ENCODE peak calls at places on chromosomes 12 and 14, in eight cellular contexts. K is brain microvascular endothelial cell, B is GM06990, F is AG10803, C is kidney epithelial cell, L is pancreas, X is heart left ventricle, A is MM.1S. W is an unnamed sample.

GRCh38 chr12:42741771-42742510 is 152.4 kb upstream of the PRICKLE1 start:
- DNase-seq in X (no peak), F (peak; percentile 69), A (no peak), L (no peak), K (peak; percentile 75), B (no peak), C (peak; percentile 45), W (peak; percentile 82)

GRCh38 chr12:24363177-24363754 is 413.8 kb upstream of the SOX5 start:
- DNase-seq in F (no peak), K (no peak), B (no peak), L (no peak), X (no peak), C (no peak), A (no peak), W (no peak)

GRCh38 chr12:119780786-119781434 is 96.2 kb downstream of the CIT start:
- DNase-seq in L (no peak), C (peak; percentile 29), F (peak; percentile 44), B (no peak), A (no peak), K (peak; percentile 33), X (no peak), W (peak; percentile 56)

GRCh38 chr12:65384240-65384639 is 105.8 kb downstream of the MSRB3 start:
- DNase-seq in L (no peak), B (no peak), K (no peak), X (no peak), C (no peak), F (no peak), A (peak; percentile 53), W (no peak)

GRCh38 chr12:51048601-51049369 is 658 bp downstream of the LETMD1 start:
- DNase-seq in B (no peak), F (no peak), L (no peak), X (no peak), K (no peak), C (no peak), A (peak; percentile 71), W (no peak)

GRCh38 chr12:51592034-51592705 is 1.1 kb downstream of the SCN8A start:
- DNase-seq in X (no peak), B (no peak), L (no peak), C (no peak), K (no peak), F (peak; percentile 91), A (no peak), W (peak; percentile 16)

GRCh38 chr12:186006-186625 is 27.8 kb downstream of the SLC6A12 start:
- DNase-seq in B (no peak), L (peak; percentile 17), K (no peak), A (no peak), F (no peak), C (no peak), X (no peak), W (no peak)

GRCh38 chr14:74697976-74698375 is 14.9 kb downstream of the AREL1 start:
- DNase-seq in B (no peak), A (no peak), X (no peak), L (no peak), K (no peak), F (no peak), C (no peak), W (no peak)

GRCh38 chr14:96502621-96503251 is 554 bp downstream of the PAPOLA start:
- DNase-seq in X (peak; percentile 65), B (no peak), L (peak; percentile 85), K (peak; percentile 29), A (peak; percentile 8), C (no peak), F (peak; percentile 20), W (peak; percentile 22)

GRCh38 chr12:53066594-53066978 is 12.6 kb downstream of the SPRYD3 start:
- DNase-seq in B (no peak), A (no peak), K (no peak), L (no peak), C (no peak), F (no peak), X (no peak), W (no peak)

GRCh38 chr12:2547273-2548044 is 247.3 kb upstream of the FKBP4 start:
- DNase-seq in A (no peak), X (no peak), F (no peak), L (no peak), B (no peak), K (no peak), C (no peak), W (no peak)

GRCh38 chr12:48995061-48995879 is 3.9 kb downstream of the DDN start:
- DNase-seq in F (peak; percentile 75), L (peak; percentile 92), A (peak; percentile 44), X (peak; percentile 76), K (peak; percentile 78), B (peak; percentile 53), C (peak; percentile 32), W (peak; percentile 70)

GRCh38 chr14:89773644-89774316 is 180.8 kb downstream of the EFCAB11 start:
- DNase-seq in L (no peak), X (no peak), A (peak; percentile 90), K (peak; percentile 50), C (peak; percentile 9), F (no peak), B (peak; percentile 83), W (peak; percentile 20)

GRCh38 chr14:89775161-89775560 is 179.4 kb downstream of the EFCAB11 start:
- DNase-seq in X (no peak), A (no peak), F (no peak), B (no peak), C (no peak), K (no peak), L (no peak), W (no peak)

GRCh38 chr14:89767861-89768268 is 186.7 kb downstream of the EFCAB11 start:
- DNase-seq in B (peak; percentile 73), F (peak; percentile 53), C (peak; percentile 9), L (no peak), A (peak; percentile 70), X (peak; percentile 20), K (peak; percentile 51), W (peak; percentile 57)

GRCh38 chr14:89771251-89771650 is 183.3 kb downstream of the EFCAB11 start:
- DNase-seq in L (no peak), X (no peak), A (no peak), F (no peak), C (no peak), B (no peak), K (peak; percentile 4), W (peak; percentile 20)

GRCh38 chr14:89773151-89773550 is 181.4 kb downstream of the EFCAB11 start:
- DNase-seq in B (peak; percentile 59), C (no peak), K (no peak), F (no peak), X (no peak), A (peak; percentile 61), L (no peak), W (no peak)
- H3K4me3 ChIP-seq in B (no peak overlapping the region), C (no peak overlapping the region), K (no peak overlapping the region), F (no peak overlapping the region), X (no peak overlapping the region), A (peak overlapping the region; percentile 7), L (no peak overlapping the region), W (no peak overlapping the region)

GRCh38 chr12:126139355-126139754 is 1074.1 kb downstream of the AACS start:
- DNase-seq in B (no peak), K (no peak), L (no peak), C (no peak), A (no peak), F (no peak), X (no peak), W (no peak)
- TF ChIP-seq CTCF in B (no peak), K (peak; percentile 20), L (no peak), C (no peak), A (peak; percentile 3), F (no peak), X (no peak), W (peak; percentile 5)

DNA sequence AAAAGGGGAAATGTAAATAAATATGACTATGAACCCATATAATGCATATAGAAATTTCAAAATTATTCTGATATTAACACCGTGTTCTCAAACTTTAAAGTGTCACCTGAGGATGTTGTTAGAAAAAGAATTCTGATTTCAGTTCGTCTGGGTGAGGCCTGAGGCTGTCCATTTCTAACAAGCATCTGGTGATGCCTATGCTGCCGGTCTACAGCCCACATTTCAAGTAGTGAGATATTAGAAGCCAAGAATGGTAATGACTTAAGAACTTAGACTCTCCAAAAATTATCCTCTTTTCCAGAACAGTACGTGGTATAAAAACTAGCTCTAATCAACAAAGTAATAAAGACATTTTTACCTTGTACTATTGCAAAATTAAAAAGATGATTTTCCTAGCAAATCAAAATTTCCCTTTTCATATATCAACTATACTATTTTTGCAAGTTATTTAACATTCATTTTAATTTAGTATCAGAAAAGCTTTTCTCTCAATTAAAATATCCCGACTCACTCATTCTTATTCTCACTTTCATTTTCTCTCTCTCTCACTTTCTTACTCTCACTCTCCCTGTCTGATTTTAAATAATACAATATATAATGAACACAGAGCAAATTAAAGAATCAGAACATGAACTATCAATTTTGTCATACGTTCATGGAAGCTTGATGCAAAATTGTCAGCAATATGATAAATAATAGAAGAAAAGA is 35.0 kb downstream of the PIK3C2G start:
- DNase-seq in K (no peak), L (no peak), X (no peak), A (no peak), C (no peak), B (no peak), F (peak; percentile 40), W (no peak)
- H3K4me3 ChIP-seq in K (no peak overlapping the region), L (no peak overlapping the region), X (no peak overlapping the region), A (no peak overlapping the region), C (no peak overlapping the region), B (no peak overlapping the region), F (peak overlapping the region; percentile 24), W (no peak overlapping the region)

GRCh38 chr12:12890492-12890814 is 909 bp upstream of the GPRC5A start:
- DNase-seq in X (no peak), F (no peak), A (no peak), L (no peak), C (no peak), B (no peak), K (no peak), W (no peak)

GRCh38 chr12:12892670-12893290 is 1.4 kb downstream of the GPRC5A start:
- DNase-seq in X (no peak), A (no peak), B (no peak), K (no peak), F (no peak), C (no peak), L (no peak), W (no peak)

GRCh38 chr12:12890815-12891645 is at the start of gene GPRC5A:
- DNase-seq in L (peak; percentile 90), C (peak; percentile 73), X (peak; percentile 68), K (peak; percentile 98), F (peak; percentile 88), B (peak; percentile 30), A (peak; percentile 52), W (peak; percentile 98)

GRCh38 chr12:12893438-12893837 is 2.1 kb downstream of the GPRC5A start:
- DNase-seq in K (no peak), L (no peak), F (no peak), X (no peak), C (no peak), A (no peak), B (no peak), W (no peak)

GRCh38 chr12:12891646-12892355 is 439 bp downstream of the GPRC5A start:
- DNase-seq in X (no peak), A (no peak), B (no peak), K (no peak), F (no peak), L (no peak), C (no peak), W (no peak)
- TF ChIP-seq CTCF in X (no peak), A (no peak), B (no peak), K (no peak), F (no peak), L (no peak), C (no peak), W (no peak)

DNA sequence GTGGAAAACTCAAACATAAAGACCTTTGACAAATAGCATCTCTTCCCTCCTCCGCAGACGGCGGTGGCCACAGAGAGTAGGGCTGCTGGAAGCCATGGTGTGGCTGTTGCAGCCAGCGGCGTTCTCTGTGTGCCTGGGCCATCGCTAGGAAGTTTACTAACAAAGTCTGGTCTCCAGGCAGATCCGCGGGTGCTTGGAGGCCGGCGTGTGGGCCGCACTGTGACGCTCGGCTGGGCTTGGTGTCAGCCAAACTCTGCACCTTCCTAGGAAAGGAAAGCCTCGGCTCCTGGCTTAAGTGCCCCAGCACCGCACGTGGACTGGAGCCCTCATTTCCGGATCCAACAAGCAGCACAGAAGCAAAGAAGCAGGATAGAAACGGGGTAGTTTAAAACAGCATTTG is 65.5 kb downstream of the CCDC88C start:
- DNase-seq in X (no peak), B (no peak), L (no peak), C (no peak), K (no peak), A (no peak), F (peak; percentile 12), W (peak; percentile 47)
- H3K4me3 ChIP-seq in X (no peak overlapping the region), B (no peak overlapping the region), L (no peak overlapping the region), C (no peak overlapping the region), K (no peak overlapping the region), A (peak overlapping the region; percentile 20), F (no peak overlapping the region), W (no peak overlapping the region)

W was measured in astrocyte of the spinal cord.